ENCODE peak calls at places on chromosomes 1 and 21, in ten cellular contexts. E is ascending aorta, I is cardiac muscle cell, M is brain microvascular endothelial cell, G is IMR-90, Y is colonic mucosa, P is GM13976, C is heart left ventricle, U is lower lobe of right lung, T is pancreas. K is an unnamed sample.
A peak's percentile ranks its signal among the peaks of the same experiment; 100 is the strongest.

GRCh38 chr1:92484171-92484471 is 2.6 kb downstream of the GFI1 start:
- DNase-seq in U (peak; percentile 46), Y (no peak), I (no peak), M (no peak), E (no peak), G (no peak), C (no peak), T (peak; percentile 64), P (no peak), K (no peak)

GRCh38 chr1:64686828-64687724 is 57.8 kb upstream of the RAVER2 start:
- DNase-seq in U (no peak), E (no peak), P (peak; percentile 47), I (peak; percentile 45), G (peak; percentile 65), Y (peak; percentile 32), T (no peak), C (no peak), M (peak; percentile 47), K (no peak)

GRCh38 chr1:199287632-199288031 is 648.8 kb downstream of the PTPRC start:
- DNase-seq in Y (no peak), M (peak; percentile 19), C (no peak), E (no peak), I (no peak), T (no peak), G (peak; percentile 27), P (no peak), U (no peak), K (no peak)

GRCh38 chr1:80392529-80392928 is 1386.0 kb upstream of the ADGRL4 start:
- DNase-seq in T (no peak), Y (no peak), E (no peak), M (peak; percentile 24), C (no peak), U (no peak), G (no peak), P (no peak), I (no peak), K (no peak)

GRCh38 chr1:17098440-17099317 is 20.6 kb downstream of the PADI2 start:
- DNase-seq in U (no peak), E (no peak), P (no peak), M (no peak), C (no peak), Y (no peak), G (no peak), I (no peak), T (no peak), K (peak; percentile 98)

GRCh38 chr21:36423772-36424433 is 38.7 kb downstream of the CHAF1B start:
- DNase-seq in C (no peak), P (no peak), U (no peak), I (no peak), E (no peak), Y (no peak), T (no peak), G (no peak), M (no peak), K (no peak)

GRCh38 chr1:113981962-113982931 is 3.0 kb downstream of the OLFML3 start:
- DNase-seq in P (no peak), U (no peak), Y (peak; percentile 56), T (no peak), I (peak; percentile 10), M (peak; percentile 56), G (peak; percentile 82), E (no peak), C (peak; percentile 61), K (peak; percentile 88)

GRCh38 chr1:234605983-234606730 is 3.8 kb downstream of the IRF2BP2 start:
- DNase-seq in T (no peak), M (no peak), P (no peak), U (peak; percentile 59), I (no peak), C (peak; percentile 47), G (peak; percentile 62), E (no peak), Y (no peak), K (peak; percentile 68)

GRCh38 chr1:116732726-116733125 is 21.5 kb upstream of the CD2 start:
- DNase-seq in M (no peak), P (no peak), Y (no peak), C (no peak), G (no peak), E (no peak), T (no peak), U (no peak), I (no peak), K (no peak)
- TF ChIP-seq CTCF in M (no peak), P (no peak), Y (no peak), C (no peak), G (no peak), E (no peak), T (no peak), U (no peak), I (no peak), K (no peak)

DNA sequence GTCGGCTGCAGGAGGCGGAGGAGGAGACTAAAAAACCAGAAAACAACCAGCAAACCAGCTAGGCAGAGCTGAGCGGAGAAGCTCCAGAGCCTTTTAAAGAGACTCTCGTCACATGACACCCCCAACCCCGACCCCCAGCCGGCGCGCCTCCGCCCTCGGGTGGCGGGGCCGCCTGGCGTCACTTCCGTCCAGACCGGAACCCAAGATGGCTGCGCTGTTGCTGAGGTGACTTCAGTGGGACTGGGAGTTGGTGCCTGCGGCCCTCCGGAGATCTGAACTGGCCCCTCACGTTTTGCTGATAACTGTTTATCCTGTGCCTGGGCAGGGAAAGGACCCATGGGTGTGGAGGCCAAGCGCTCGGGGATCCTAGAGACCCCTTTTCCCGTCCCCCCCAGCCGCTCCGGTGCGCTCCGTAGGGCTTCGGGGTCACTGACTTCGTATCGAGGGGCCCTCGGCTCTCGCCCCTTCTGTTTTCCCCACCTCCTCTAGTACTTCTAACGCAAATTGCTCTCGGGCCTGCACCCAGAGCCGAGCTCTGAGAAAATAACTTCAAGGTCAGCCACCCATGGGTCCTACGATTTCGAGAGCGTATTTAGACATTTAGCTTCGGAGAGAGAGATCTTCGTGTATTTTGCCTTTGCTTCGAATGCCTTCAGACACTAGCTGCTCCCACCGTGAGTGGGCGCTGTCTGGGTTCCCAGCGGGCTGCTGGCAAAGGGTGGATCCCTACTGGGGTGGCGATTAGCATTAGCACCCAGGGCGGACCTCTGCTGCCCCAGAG is at the start of gene SDHC:
- DNase-seq in P (peak; percentile 95), U (peak; percentile 92), T (peak; percentile 95), G (peak; percentile 85), M (peak; percentile 82), E (peak; percentile 45), Y (peak; percentile 91), I (peak; percentile 95), C (peak; percentile 91), K (peak; percentile 94)
- TF ChIP-seq CTCF in P (peak; percentile 20), U (peak; percentile 15), T (no peak), G (peak; percentile 51), M (peak; percentile 75), E (no peak), Y (no peak), I (peak; percentile 51), C (no peak), K (peak; percentile 12)

GRCh38 chr1:24970399-24970753 is 40.3 kb upstream of the RUNX3 start:
- DNase-seq in M (peak; percentile 74), T (peak; percentile 18), U (no peak), I (peak; percentile 9), C (no peak), Y (no peak), G (peak; percentile 75), P (no peak), E (no peak), K (no peak)
- TF ChIP-seq CTCF in M (peak; percentile 64), T (no peak), U (no peak), I (peak; percentile 11), C (no peak), Y (no peak), G (peak; percentile 38), P (no peak), E (no peak), K (no peak)

GRCh38 chr1:204443871-204444581 is 32.4 kb upstream of the PPP1R15B start:
- DNase-seq in P (no peak), E (no peak), I (no peak), T (no peak), G (no peak), Y (no peak), M (no peak), U (no peak), C (no peak), K (no peak)

GRCh38 chr1:204446413-204447111 is 34.9 kb upstream of the PPP1R15B start:
- DNase-seq in M (peak; percentile 53), Y (peak; percentile 79), E (no peak), G (peak; percentile 62), C (peak; percentile 71), I (peak; percentile 89), T (peak; percentile 89), U (peak; percentile 76), P (peak; percentile 87), K (peak; percentile 75)

GRCh38 chr1:204447220-204447619 is 35.6 kb upstream of the PPP1R15B start:
- DNase-seq in U (no peak), E (no peak), M (no peak), P (no peak), I (no peak), Y (no peak), G (no peak), C (no peak), T (no peak), K (no peak)

GRCh38 chr1:204447736-204448135 is 36.1 kb upstream of the PPP1R15B start:
- DNase-seq in Y (no peak), G (no peak), T (no peak), C (no peak), P (no peak), M (no peak), U (no peak), E (no peak), I (no peak), K (no peak)

GRCh38 chr1:204445860-204446412 is 34.3 kb upstream of the PPP1R15B start:
- DNase-seq in C (no peak), I (peak; percentile 10), E (no peak), Y (peak; percentile 74), G (peak; percentile 27), T (no peak), U (no peak), M (peak; percentile 13), P (peak; percentile 71), K (peak; percentile 75)
- TF ChIP-seq CTCF in C (no peak), I (peak; percentile 55), E (peak; percentile 24), Y (no peak), G (peak; percentile 50), T (no peak), U (no peak), M (peak; percentile 76), P (peak; percentile 72), K (no peak)

GRCh38 chr1:162230096-162230495 is 146.6 kb downstream of the SPATA46 start:
- DNase-seq in I (peak; percentile 42), U (peak; percentile 49), E (no peak), M (peak; percentile 15), C (no peak), G (no peak), Y (no peak), T (peak; percentile 37), P (no peak), K (no peak)
- TF ChIP-seq CTCF in I (no peak), U (no peak), E (peak; percentile 27), M (peak; percentile 54), C (no peak), G (no peak), Y (peak; percentile 24), T (no peak), P (no peak), K (no peak)